ENCODE peak calls at places on chromosomes 2 and 18, in ten cellular contexts. S is spleen, T is sigmoid colon, Q is endothelial cell of umbilical vein, R is transverse colon, Z is suprapubic skin, U is A549, V is testis, L is adrenal gland, A is right lobe of liver. K is an unnamed sample.

GRCh38 chr2:206802654-206803514 is 37.5 kb downstream of the FASTKD2 start:
- DNase-seq in A (no peak), V (no peak), S (no peak), Z (no peak), Q (no peak), T (no peak), U (no peak), L (no peak), R (no peak), K (no peak)

GRCh38 chr2:237440819-237441281 is 26.9 kb upstream of the COL6A3 start:
- DNase-seq in T (no peak), Q (no peak), A (no peak), L (no peak), R (no peak), Z (peak), V (no peak), U (no peak), S (no peak), K (no peak)

GRCh38 chr2:3532941-3533340 is 13.6 kb upstream of the ADI1 start:
- DNase-seq in R (no peak), U (no peak), A (no peak), Q (no peak), S (no peak), L (no peak), V (no peak), T (peak), Z (no peak), K (no peak)

GRCh38 chr2:120434487-120434886 is 88.6 kb downstream of the INHBB start:
- DNase-seq in Q (no peak), U (no peak), Z (peak), V (peak), L (no peak), R (no peak), S (peak), T (peak), A (no peak), K (no peak)

GRCh38 chr18:59379772-59380530 is 20.9 kb upstream of the LMAN1 start:
- DNase-seq in S (no peak), T (no peak), R (no peak), Z (no peak), L (no peak), Q (no peak), V (no peak), A (no peak), U (no peak), K (no peak)

GRCh38 chr2:109499549-109499948 is 114.2 kb downstream of the SEPTIN10 start:
- DNase-seq in V (no peak), A (no peak), Q (no peak), L (no peak), U (no peak), T (no peak), S (no peak), Z (no peak), R (peak), K (no peak)

GRCh38 chr2:32812316-32812715 is 134.4 kb upstream of the LTBP1 start:
- DNase-seq in Z (no peak), U (no peak), T (no peak), A (no peak), Q (peak), S (no peak), R (no peak), V (no peak), L (no peak), K (no peak)

GRCh38 chr2:209208211-209208610 is 215.6 kb upstream of the MAP2 start:
- DNase-seq in A (peak), S (no peak), V (peak), Z (no peak), Q (no peak), R (peak), U (no peak), T (no peak), L (peak), K (peak)

GRCh38 chr2:179274749-179275148 is 10.1 kb upstream of the SESTD1 start:
- DNase-seq in R (no peak), S (peak), Q (no peak), Z (no peak), U (no peak), T (no peak), L (no peak), V (no peak), A (no peak), K (no peak)

GRCh38 chr2:234258562-234259141 is 208.2 kb downstream of the SPP2 start:
- DNase-seq in Z (no peak), V (no peak), L (no peak), R (no peak), U (peak), T (no peak), S (no peak), Q (no peak), A (no peak), K (no peak)

GRCh38 chr18:9755603-9756002 is 47.5 kb downstream of the RAB31 start:
- DNase-seq in L (no peak), V (no peak), R (no peak), S (no peak), Z (no peak), T (no peak), U (no peak), Q (peak), A (no peak), K (no peak)

GRCh38 chr2:106028192-106028591 is 165.9 kb downstream of the UXS1 start:
- DNase-seq in R (peak), Z (no peak), L (no peak), S (no peak), U (no peak), V (no peak), T (no peak), A (no peak), Q (no peak), K (no peak)

GRCh38 chr2:207930747-207931146 is 94.6 kb downstream of the PLEKHM3 start:
- DNase-seq in S (no peak), A (peak), L (no peak), V (peak), T (peak), Z (no peak), U (no peak), R (peak), Q (no peak), K (no peak)

GRCh38 chr18:46412831-46413371 is 244.1 kb downstream of the LOXHD1 start:
- DNase-seq in Q (no peak), U (no peak), Z (no peak), V (peak), S (no peak), L (peak), R (no peak), T (no peak), A (peak), K (no peak)

GRCh38 chr2:49753344-49753930 is 599.1 kb upstream of the FSHR start:
- DNase-seq in Z (no peak), T (no peak), S (no peak), U (no peak), Q (peak), A (no peak), V (no peak), R (no peak), L (no peak), K (no peak)

GRCh38 chr2:180985771-180986395 is 5.5 kb downstream of the UBE2E3 start:
- DNase-seq in R (no peak), U (no peak), V (no peak), S (no peak), T (no peak), Q (no peak), Z (no peak), A (no peak), L (no peak), K (no peak)

GRCh38 chr2:195646424-195646823 is 10.6 kb upstream of the SLC39A10 start:
- DNase-seq in L (no peak), V (no peak), T (no peak), Z (no peak), S (no peak), U (no peak), Q (no peak), R (no peak), A (no peak), K (peak)

GRCh38 chr18:79574938-79575525 is 104.6 kb upstream of the CTDP1 start:
- DNase-seq in R (peak), V (no peak), S (peak), L (no peak), Z (peak), U (no peak), A (no peak), T (peak), Q (no peak), K (no peak)

GRCh38 chr2:55420244-55420713 is 623 bp upstream of the CCDC88A start:
- DNase-seq in Q (no peak), R (no peak), T (no peak), L (no peak), Z (no peak), S (no peak), A (no peak), V (no peak), U (no peak), K (no peak)

GRCh38 chr2:149330127-149331022 is at the start of gene LYPD6:
- DNase-seq in T (peak), R (peak), L (peak), Q (peak), S (no peak), U (peak), A (peak), V (peak), Z (peak), K (peak)

GRCh38 chr2:138182913-138183312 is 218.6 kb downstream of the HNMT start:
- DNase-seq in L (no peak), A (no peak), S (no peak), R (no peak), Z (no peak), U (no peak), Q (no peak), V (no peak), T (no peak), K (no peak)

GRCh38 chr18:64372850-64373249 is 224.0 kb upstream of the LINC00305 start:
- DNase-seq in V (no peak), Z (no peak), R (no peak), S (no peak), U (no peak), T (no peak), Q (no peak), L (no peak), A (no peak), K (no peak)

GRCh38 chr2:204505488-204505887 is 39.8 kb upstream of the PARD3B start:
- DNase-seq in V (no peak), S (no peak), T (no peak), R (no peak), Z (no peak), A (no peak), Q (no peak), L (no peak), U (no peak), K (no peak)

GRCh38 chr2:84678214-84678613 is 161.9 kb downstream of the DNAH6 start:
- DNase-seq in A (no peak), Q (no peak), S (no peak), Z (no peak), V (no peak), U (no peak), T (no peak), R (no peak), L (no peak), K (no peak)

GRCh38 chr2:74893332-74893731 is 59.4 kb downstream of the HK2 start:
- DNase-seq in Z (no peak), L (peak), S (no peak), Q (peak), V (no peak), T (no peak), A (no peak), U (peak), R (no peak), K (no peak)

GRCh38 chr2:159939946-159940345 is 122.5 kb downstream of the PLA2R1 start:
- DNase-seq in Q (peak), R (no peak), L (no peak), A (no peak), V (peak), T (no peak), S (no peak), Z (no peak), U (peak), K (peak)

DNA sequence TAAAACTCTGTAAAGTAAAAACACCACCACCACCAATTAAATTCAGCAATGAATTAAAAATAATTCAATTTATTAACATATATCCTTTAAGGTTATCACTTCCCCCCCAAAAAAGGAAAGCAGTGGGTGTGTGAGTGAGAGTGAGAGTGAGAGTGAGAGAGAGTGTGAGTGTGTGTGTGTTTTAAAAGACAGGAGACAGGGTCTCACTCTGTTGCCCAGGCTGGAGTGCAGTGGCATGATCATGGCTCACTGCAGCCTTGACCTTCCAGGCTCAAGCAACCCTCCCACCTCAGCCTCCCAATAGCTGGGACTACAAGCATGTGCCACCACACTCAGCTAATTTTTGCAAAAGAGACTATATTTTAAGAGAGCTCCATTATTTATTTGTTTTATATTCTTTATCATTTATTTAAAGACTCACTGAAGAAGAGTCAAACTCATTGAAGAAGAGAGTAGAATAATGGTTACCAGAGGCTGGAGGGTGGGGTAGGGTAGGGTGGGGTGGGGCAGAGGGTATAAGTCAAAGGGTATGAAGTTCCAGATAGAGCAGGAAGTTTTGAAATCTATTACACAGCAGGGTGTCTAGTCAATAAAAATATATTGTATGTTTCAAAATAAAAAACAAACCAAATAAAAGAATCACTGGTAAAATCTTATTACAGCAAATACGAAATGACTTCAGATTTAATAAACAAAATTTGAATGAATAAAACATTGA is 121.6 kb downstream of the C2orf74 start:
- DNase-seq in Z (no peak), A (no peak), L (no peak), V (no peak), S (no peak), R (no peak), U (no peak), Q (no peak), T (no peak), K (no peak)
- TF ChIP-seq POLR2A in Z (no peak), A (no peak), L (no peak), V (no peak), S (no peak), R (no peak), U (no peak), Q (no peak), T (no peak), K (no peak)

DNA sequence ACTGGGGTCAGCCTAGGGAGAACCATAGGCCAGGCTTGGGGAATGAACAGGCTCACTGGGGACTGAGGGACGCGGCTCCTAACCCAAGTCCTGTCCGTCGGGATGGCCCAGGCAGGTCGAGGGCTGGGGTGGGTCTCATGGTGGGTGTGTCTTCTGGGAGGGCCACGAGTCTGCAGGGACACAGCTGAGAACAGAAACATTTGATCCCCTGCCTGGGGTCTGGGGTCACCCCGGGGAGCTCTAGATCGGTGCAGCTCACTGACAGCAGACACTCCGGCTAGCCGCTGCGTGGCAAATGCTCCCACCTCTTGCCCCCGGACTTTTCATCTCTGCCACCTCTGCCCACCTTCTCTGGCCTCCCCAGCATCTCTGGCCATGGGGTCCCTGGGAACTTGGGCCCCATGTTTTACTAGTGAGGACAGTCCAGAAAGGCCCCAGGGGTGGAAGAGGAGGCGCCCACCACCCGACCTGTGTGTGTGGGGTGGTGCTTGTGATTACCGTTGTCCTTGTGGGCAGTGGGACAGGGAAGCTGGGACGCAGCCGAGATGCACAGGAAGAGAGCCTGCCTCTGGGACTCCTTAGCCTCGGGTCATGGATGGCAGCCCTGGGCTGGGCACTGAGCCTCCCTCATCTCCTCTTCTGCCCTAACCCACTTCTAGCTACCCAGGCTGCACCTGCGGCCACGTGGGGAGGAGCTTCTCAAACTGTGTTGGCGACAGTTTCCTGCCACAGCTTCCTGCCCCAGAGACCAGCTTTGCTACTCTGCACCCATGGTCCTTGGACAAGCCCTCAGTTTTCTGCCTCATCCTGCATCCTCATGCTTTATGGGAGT is 4.9 kb downstream of the ZAP70 start:
- DNase-seq in A (peak), U (no peak), T (peak), V (no peak), L (no peak), Q (no peak), Z (no peak), S (peak), R (peak), K (no peak)
- TF ChIP-seq POLR2A in A (no peak), U (no peak), T (no peak), V (no peak), L (no peak), Q (no peak), Z (no peak), S (no peak), R (no peak), K (no peak)

DNA sequence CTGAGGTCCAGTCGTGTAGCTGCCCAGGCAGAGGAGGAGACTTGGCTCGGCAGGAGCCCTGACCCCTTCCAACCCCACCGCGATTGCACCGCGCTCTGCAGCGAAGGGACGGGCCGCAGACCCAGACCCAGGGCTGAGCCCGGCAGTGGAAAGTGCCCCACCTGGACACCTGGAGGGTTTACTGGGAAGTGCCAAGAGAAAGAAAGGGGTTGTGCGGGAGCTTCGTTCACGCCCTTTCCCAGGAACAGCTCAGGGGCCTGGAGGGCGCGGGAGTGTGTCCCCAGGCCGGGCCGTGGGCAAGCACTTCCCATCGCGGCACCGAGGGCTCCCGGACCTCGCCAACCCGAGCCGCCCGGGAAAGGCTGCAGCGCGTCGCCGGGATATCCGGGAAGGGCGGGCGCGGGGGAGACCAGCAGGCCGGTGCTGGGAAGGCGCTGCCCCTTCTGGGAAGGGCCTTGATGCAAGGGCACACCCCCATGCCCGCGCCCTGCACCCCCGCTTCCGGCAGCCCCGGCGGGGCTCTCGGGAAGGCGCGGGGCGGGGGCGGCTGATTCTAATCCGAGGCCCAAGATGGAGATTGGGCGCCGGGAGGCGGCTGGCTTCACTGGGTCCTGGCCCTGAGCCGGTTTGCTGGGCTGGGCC is 36.1 kb upstream of the MRPL33 start:
- DNase-seq in U (no peak), A (peak), R (peak), L (peak), Z (no peak), Q (peak), S (peak), T (peak), V (peak), K (peak)
- TF ChIP-seq POLR2A in U (no peak), A (peak), R (peak), L (peak), Z (no peak), Q (peak), S (no peak), T (peak), V (no peak), K (no peak)

GRCh38 chr2:47721296-47721695 is 61.6 kb upstream of the MSH6 start:
- DNase-seq in T (no peak), V (no peak), Q (no peak), U (no peak), R (no peak), A (no peak), S (no peak), L (no peak), Z (no peak), K (no peak)

GRCh38 chr2:47720559-47720958 is 62.4 kb upstream of the MSH6 start:
- DNase-seq in U (no peak), Q (no peak), V (no peak), L (no peak), R (no peak), T (no peak), S (no peak), Z (no peak), A (no peak), K (no peak)

GRCh38 chr2:47725808-47726207 is 57.1 kb upstream of the MSH6 start:
- DNase-seq in V (no peak), Z (no peak), A (no peak), R (no peak), T (no peak), L (peak), U (no peak), S (no peak), Q (no peak), K (no peak)

GRCh38 chr2:47727956-47728355 is 55.0 kb upstream of the MSH6 start:
- DNase-seq in S (no peak), Q (no peak), L (no peak), Z (no peak), V (no peak), T (no peak), A (no peak), R (no peak), U (no peak), K (no peak)

DNA sequence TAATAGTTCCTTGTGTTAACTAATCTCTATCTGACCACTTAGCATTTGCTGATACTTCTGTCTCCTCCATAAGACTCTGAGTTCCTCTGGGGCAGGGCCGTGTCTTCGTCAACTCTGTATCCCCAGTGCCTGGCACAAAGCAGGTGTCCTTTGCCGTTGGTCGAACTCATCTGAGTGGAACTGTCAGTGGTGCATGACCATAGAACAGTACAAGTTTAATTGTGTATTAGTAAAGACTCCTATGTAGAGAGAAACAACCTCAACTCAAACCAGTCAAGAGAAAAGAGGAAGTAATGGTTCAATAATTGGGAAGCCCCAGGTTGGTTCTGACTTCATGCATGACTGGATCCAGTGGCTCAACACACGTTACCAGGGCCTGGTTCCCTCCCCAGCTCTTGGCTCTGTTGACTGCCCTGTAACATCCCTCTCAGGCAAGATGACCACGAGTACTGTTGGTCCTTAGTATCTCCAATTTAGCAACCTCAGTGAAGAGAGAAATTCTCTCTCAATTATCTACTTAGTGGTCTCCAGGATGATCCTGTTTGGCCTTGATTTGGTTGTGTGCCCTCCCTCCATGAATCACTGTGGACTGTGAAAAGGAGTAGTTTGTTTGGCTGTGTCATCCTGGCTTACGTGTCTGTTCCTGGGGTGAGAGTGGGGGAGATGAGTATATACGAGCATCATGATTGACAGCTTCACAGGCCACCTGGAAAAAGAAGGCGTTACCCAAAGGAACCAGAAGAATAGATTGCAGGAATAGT is 58.5 kb upstream of the MSH6 start:
- DNase-seq in Q (no peak), R (peak), A (no peak), V (no peak), S (peak), Z (no peak), L (no peak), T (no peak), U (no peak), K (no peak)
- TF ChIP-seq POLR2A in Q (no peak), R (no peak), A (no peak), V (no peak), S (no peak), Z (no peak), L (no peak), T (no peak), U (no peak), K (no peak)